ENCODE peak calls at places on chromosomes 1 and 21, in five cellular contexts. E, Z, A, U and T are unnamed samples.

GRCh38 chr1:111739984-111740765 is 980 bp upstream of the INKA2 start:
- DNase-seq in A (no peak), U (peak), Z (peak), E (peak), T (no peak)

GRCh38 chr1:16232316-16232710 is 4.7 kb downstream of the CPLANE2 start:
- DNase-seq in U (no peak), Z (no peak), A (no peak), E (no peak), T (no peak)

GRCh38 chr1:229203991-229204632 is 66.8 kb upstream of the RAB4A start:
- DNase-seq in E (no peak), U (no peak), A (no peak), Z (no peak), T (no peak)

GRCh38 chr1:94739521-94740061 is 80.6 kb upstream of the SLC44A3 start:
- DNase-seq in Z (no peak), U (no peak), A (no peak), E (peak), T (no peak)

GRCh38 chr21:45724345-45724961 is 80.9 kb downstream of the PCBP3 start:
- DNase-seq in U (no peak), A (no peak), E (no peak), Z (no peak), T (no peak)

GRCh38 chr1:37761416-37762095 is 3.4 kb downstream of the EPHA10 start:
- DNase-seq in E (no peak), U (no peak), Z (no peak), A (no peak), T (no peak)

GRCh38 chr1:234899041-234899787 is 229.4 kb downstream of the TOMM20 start:
- DNase-seq in E (peak), A (no peak), U (no peak), Z (no peak), T (peak)

GRCh38 chr1:159177273-159177907 is 6.0 kb downstream of the CADM3 start:
- DNase-seq in U (no peak), E (peak), A (no peak), Z (peak), T (peak)

GRCh38 chr1:100494393-100495084 is 43.4 kb upstream of the GPR88 start:
- DNase-seq in E (peak), Z (no peak), U (no peak), A (no peak), T (no peak)

GRCh38 chr1:90074555-90075315 is 79.8 kb downstream of the ZNF326 start:
- DNase-seq in U (no peak), Z (no peak), E (no peak), A (no peak), T (no peak)

GRCh38 chr1:178341218-178341956 is 155.4 kb downstream of the CLEC20A start:
- DNase-seq in E (peak), Z (peak), A (peak), U (peak), T (no peak)

GRCh38 chr21:33229776-33230517 is at the start of gene IFNAR2:
- DNase-seq in U (peak), Z (peak), E (peak), A (peak), T (peak)

GRCh38 chr1:30286241-30286983 is 437.0 kb downstream of the MATN1 start:
- DNase-seq in Z (no peak), U (peak), E (no peak), A (no peak), T (no peak)

GRCh38 chr1:162676087-162676486 is 43.8 kb downstream of the DDR2 start:
- DNase-seq in Z (peak), U (no peak), E (peak), A (no peak), T (no peak)

GRCh38 chr1:182113879-182114626 is 52.5 kb upstream of the ZNF648 start:
- DNase-seq in U (no peak), A (no peak), Z (no peak), E (no peak), T (no peak)

GRCh38 chr1:226940806-226941067 is 643 bp downstream of the COQ8A start:
- DNase-seq in A (no peak), U (no peak), E (no peak), Z (no peak), T (no peak)

GRCh38 chr1:13820055-13820454 is 120.1 kb downstream of the PRDM2 start:
- DNase-seq in U (no peak), Z (no peak), A (no peak), E (no peak), T (no peak)

GRCh38 chr1:211469938-211470529 is 21.9 kb downstream of the RD3 start:
- DNase-seq in E (peak), U (peak), Z (peak), A (peak), T (peak)

GRCh38 chr1:92907949-92908684 is 53.1 kb downstream of the DIPK1A start:
- DNase-seq in U (no peak), Z (no peak), A (no peak), E (peak), T (no peak)

GRCh38 chr1:240084749-240085148 is 6.9 kb upstream of the FMN2 start:
- DNase-seq in U (no peak), A (no peak), Z (no peak), E (no peak), T (no peak)

GRCh38 chr1:116671835-116672234 is 4.3 kb upstream of the IGSF3 start:
- DNase-seq in E (no peak), U (no peak), Z (no peak), A (no peak), T (no peak)

GRCh38 chr1:67044631-67045270 is 9.2 kb downstream of the SLC35D1 start:
- DNase-seq in E (peak), Z (no peak), U (no peak), A (no peak), T (no peak)

GRCh38 chr1:209238356-209238755 is 345.2 kb upstream of the CAMK1G start:
- DNase-seq in E (no peak), U (no peak), A (no peak), Z (no peak), T (no peak)
- TF ChIP-seq RFX5 in E (no peak), U (no peak), A (no peak), Z (no peak), T (no peak)

GRCh38 chr1:184889183-184889582 is 85.1 kb downstream of the NIBAN1 start:
- DNase-seq in Z (no peak), E (no peak), U (peak), A (no peak), T (no peak)

GRCh38 chr1:184890539-184890973 is 83.8 kb downstream of the NIBAN1 start:
- DNase-seq in U (no peak), E (peak), A (no peak), Z (no peak), T (no peak)

GRCh38 chr1:184889902-184890301 is 84.4 kb downstream of the NIBAN1 start:
- DNase-seq in E (no peak), Z (no peak), U (no peak), A (no peak), T (no peak)

GRCh38 chr1:184891440-184891839 is 82.9 kb downstream of the NIBAN1 start:
- DNase-seq in E (no peak), A (no peak), Z (no peak), U (no peak), T (no peak)

DNA sequence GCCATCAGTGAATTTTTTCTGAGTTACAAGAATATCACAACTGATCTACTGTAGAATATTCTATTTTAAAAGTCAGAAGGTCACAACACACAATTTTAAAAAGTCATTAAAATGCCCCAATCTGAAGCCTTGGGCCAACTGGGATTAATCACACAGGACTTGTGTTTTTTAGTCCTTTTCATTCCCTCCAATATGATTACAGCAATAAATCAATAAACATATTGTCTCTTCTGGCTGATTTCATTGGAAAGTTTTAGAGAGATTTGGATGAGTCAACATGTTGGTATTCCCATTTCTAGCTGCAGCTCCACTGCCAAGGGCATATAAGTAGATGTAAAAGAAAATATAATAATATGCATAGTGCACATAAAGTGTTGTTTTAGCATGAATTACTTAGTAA is 85.8 kb downstream of the NIBAN1 start:
- DNase-seq in E (peak), Z (no peak), U (no peak), A (no peak), T (no peak)
- TF ChIP-seq RFX5 in E (no peak), Z (no peak), U (no peak), A (no peak), T (no peak)

GRCh38 chr1:245311887-245312286 is 157.1 kb downstream of the KIF26B start:
- DNase-seq in Z (no peak), E (no peak), U (no peak), A (no peak), T (no peak)

GRCh38 chr1:245313581-245313980 is 158.8 kb downstream of the KIF26B start:
- DNase-seq in A (no peak), Z (no peak), E (no peak), U (no peak), T (no peak)

GRCh38 chr1:245306628-245307410 is 152.0 kb downstream of the KIF26B start:
- DNase-seq in U (peak), A (no peak), Z (no peak), E (no peak), T (no peak)

GRCh38 chr1:245306020-245306419 is 151.2 kb downstream of the KIF26B start:
- DNase-seq in A (no peak), U (no peak), E (no peak), Z (no peak), T (no peak)

DNA sequence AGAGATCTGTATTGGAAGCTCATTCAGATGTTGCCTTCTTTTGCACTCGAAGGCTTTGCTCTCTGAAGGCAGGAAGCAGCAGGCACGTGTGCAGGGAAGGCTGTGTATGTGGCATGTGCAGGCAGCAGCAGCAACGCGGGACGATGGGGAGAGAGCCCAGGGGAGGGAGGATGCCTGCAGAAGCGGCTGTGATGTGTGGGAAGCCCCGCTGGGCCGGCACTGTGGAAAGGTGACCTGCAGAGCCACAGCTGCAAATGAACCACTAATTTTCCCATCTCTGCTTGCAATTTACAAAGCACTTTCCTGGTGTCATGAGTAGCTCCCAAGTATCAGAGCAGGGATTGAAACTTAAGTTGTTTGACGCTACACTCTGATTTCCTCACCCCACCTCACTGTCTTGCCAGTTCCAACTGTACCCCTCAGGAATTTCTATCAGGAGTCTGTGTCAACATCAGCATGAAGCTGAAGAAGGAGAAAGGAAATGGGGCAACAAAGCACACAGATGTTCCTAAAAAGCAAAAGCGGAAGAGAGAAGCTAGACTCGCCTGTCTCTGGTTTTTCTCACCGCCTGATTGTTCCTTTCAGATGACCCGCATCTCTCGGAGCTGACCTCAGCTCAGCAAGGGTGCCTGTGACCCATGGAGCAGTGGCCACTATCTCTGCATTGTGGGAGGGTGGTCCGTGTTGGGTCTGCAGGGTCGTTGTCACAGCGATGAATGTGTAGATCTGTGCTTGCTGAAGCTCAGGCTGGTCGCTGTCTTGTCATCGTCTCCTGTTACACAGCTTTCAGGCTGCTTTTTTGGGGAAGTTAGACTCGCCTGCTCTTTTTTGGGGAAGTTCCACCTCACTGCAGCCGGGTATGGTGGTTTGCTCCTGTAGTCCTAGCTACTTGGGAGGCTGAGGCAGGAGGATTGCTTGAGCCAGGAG is 156.1 kb downstream of the KIF26B start:
- DNase-seq in E (no peak), A (no peak), U (peak), Z (no peak), T (no peak)
- TF ChIP-seq RFX5 in E (no peak), A (no peak), U (no peak), Z (no peak), T (no peak)

GRCh38 chr21:26519142-26519541 is 53.9 kb downstream of the CYYR1 start:
- DNase-seq in A (no peak), E (no peak), Z (no peak), U (no peak), T (no peak)
- TF ChIP-seq RFX5 in A (no peak), E (no peak), Z (no peak), U (no peak), T (no peak)